ENCODE peak calls at places on chromosomes 2 and 18, in nine cellular contexts. One of them, this sample, is unnamed.

GRCh38 chr2:35787302-35788031 is 568.1 kb upstream of the CRIM1 start:
- DNase-seq in left cardiac atrium: no peak
- DNase-seq in esophagus muscularis mucosa: no peak
- DNase-seq in HS-5: no peak
- DNase-seq in effector memory CD4-positive, alpha-beta T cell: no peak
- DNase-seq in stimulated activated CD8-positive, alpha-beta memory T cell treated with anti-CD3 and anti-CD28 coated beads, Interleukin-2, amount 100 ng/mL, for 48 hours: no peak
- DNase-seq in Peyer's patch: no peak
- DNase-seq in stimulated activated CD4-positive, alpha-beta T cell treated with anti-CD3 and anti-CD28 coated beads, Interleukin-1b, Interleukin-23, amount 100 ng/mL, for 4 hours: no peak
- DNase-seq in GM19239: no peak
- DNase-seq in this sample: no peak

GRCh38 chr2:2392332-2392731 is 61.3 kb upstream of the MYT1L start:
- DNase-seq in left cardiac atrium: no peak
- DNase-seq in effector memory CD4-positive, alpha-beta T cell: no peak
- DNase-seq in esophagus muscularis mucosa: no peak
- DNase-seq in GM19239: no peak
- DNase-seq in Peyer's patch: no peak
- DNase-seq in HS-5: no peak
- DNase-seq in stimulated activated CD4-positive, alpha-beta T cell treated with anti-CD3 and anti-CD28 coated beads, Interleukin-1b, Interleukin-23, amount 100 ng/mL, for 4 hours: no peak
- DNase-seq in stimulated activated CD8-positive, alpha-beta memory T cell treated with anti-CD3 and anti-CD28 coated beads, Interleukin-2, amount 100 ng/mL, for 48 hours: no peak
- DNase-seq in this sample: no peak

GRCh38 chr18:77177009-77177408 is 44.4 kb upstream of the MBP start:
- DNase-seq in effector memory CD4-positive, alpha-beta T cell: no peak
- DNase-seq in left cardiac atrium: no peak
- DNase-seq in HS-5: no peak
- DNase-seq in GM19239: no peak
- DNase-seq in stimulated activated CD8-positive, alpha-beta memory T cell treated with anti-CD3 and anti-CD28 coated beads, Interleukin-2, amount 100 ng/mL, for 48 hours: no peak
- DNase-seq in Peyer's patch: no peak
- DNase-seq in esophagus muscularis mucosa: no peak
- DNase-seq in stimulated activated CD4-positive, alpha-beta T cell treated with anti-CD3 and anti-CD28 coated beads, Interleukin-1b, Interleukin-23, amount 100 ng/mL, for 4 hours: no peak
- DNase-seq in this sample: no peak

GRCh38 chr2:150339951-150340350 is 147.5 kb downstream of the RND3 start:
- DNase-seq in effector memory CD4-positive, alpha-beta T cell: no peak
- DNase-seq in stimulated activated CD4-positive, alpha-beta T cell treated with anti-CD3 and anti-CD28 coated beads, Interleukin-1b, Interleukin-23, amount 100 ng/mL, for 4 hours: no peak
- DNase-seq in Peyer's patch: no peak
- DNase-seq in esophagus muscularis mucosa: no peak
- DNase-seq in GM19239: no peak
- DNase-seq in left cardiac atrium: no peak
- DNase-seq in stimulated activated CD8-positive, alpha-beta memory T cell treated with anti-CD3 and anti-CD28 coated beads, Interleukin-2, amount 100 ng/mL, for 48 hours: no peak
- DNase-seq in HS-5: no peak
- DNase-seq in this sample: no peak

GRCh38 chr2:33242845-33243244 is 233.6 kb upstream of the RASGRP3 start:
- DNase-seq in left cardiac atrium: no peak
- DNase-seq in effector memory CD4-positive, alpha-beta T cell: no peak
- DNase-seq in Peyer's patch: no peak
- DNase-seq in HS-5: no peak
- DNase-seq in GM19239: no peak
- DNase-seq in stimulated activated CD8-positive, alpha-beta memory T cell treated with anti-CD3 and anti-CD28 coated beads, Interleukin-2, amount 100 ng/mL, for 48 hours: no peak
- DNase-seq in stimulated activated CD4-positive, alpha-beta T cell treated with anti-CD3 and anti-CD28 coated beads, Interleukin-1b, Interleukin-23, amount 100 ng/mL, for 4 hours: no peak
- DNase-seq in esophagus muscularis mucosa: no peak
- DNase-seq in this sample: no peak

GRCh38 chr2:15031745-15032240 is 399.3 kb downstream of the LRATD1 start:
- DNase-seq in Peyer's patch: no peak
- DNase-seq in stimulated activated CD8-positive, alpha-beta memory T cell treated with anti-CD3 and anti-CD28 coated beads, Interleukin-2, amount 100 ng/mL, for 48 hours: no peak
- DNase-seq in HS-5: no peak
- DNase-seq in esophagus muscularis mucosa: no peak
- DNase-seq in effector memory CD4-positive, alpha-beta T cell: no peak
- DNase-seq in GM19239: peak
- DNase-seq in left cardiac atrium: no peak
- DNase-seq in stimulated activated CD4-positive, alpha-beta T cell treated with anti-CD3 and anti-CD28 coated beads, Interleukin-1b, Interleukin-23, amount 100 ng/mL, for 4 hours: no peak
- DNase-seq in this sample: no peak

GRCh38 chr2:242010567-242011513 is 141.3 kb downstream of the RTP5 start:
- DNase-seq in GM19239: no peak
- DNase-seq in left cardiac atrium: no peak
- DNase-seq in HS-5: no peak
- DNase-seq in esophagus muscularis mucosa: no peak
- DNase-seq in effector memory CD4-positive, alpha-beta T cell: no peak
- DNase-seq in stimulated activated CD8-positive, alpha-beta memory T cell treated with anti-CD3 and anti-CD28 coated beads, Interleukin-2, amount 100 ng/mL, for 48 hours: peak
- DNase-seq in Peyer's patch: no peak
- DNase-seq in stimulated activated CD4-positive, alpha-beta T cell treated with anti-CD3 and anti-CD28 coated beads, Interleukin-1b, Interleukin-23, amount 100 ng/mL, for 4 hours: no peak
- DNase-seq in this sample: no peak

GRCh38 chr2:15616850-15617777 is 25.4 kb downstream of the DDX1 start:
- DNase-seq in HS-5: no peak
- DNase-seq in GM19239: no peak
- DNase-seq in esophagus muscularis mucosa: no peak
- DNase-seq in Peyer's patch: no peak
- DNase-seq in left cardiac atrium: no peak
- DNase-seq in stimulated activated CD8-positive, alpha-beta memory T cell treated with anti-CD3 and anti-CD28 coated beads, Interleukin-2, amount 100 ng/mL, for 48 hours: no peak
- DNase-seq in effector memory CD4-positive, alpha-beta T cell: no peak
- DNase-seq in stimulated activated CD4-positive, alpha-beta T cell treated with anti-CD3 and anti-CD28 coated beads, Interleukin-1b, Interleukin-23, amount 100 ng/mL, for 4 hours: no peak
- DNase-seq in this sample: no peak

GRCh38 chr2:200600549-200601212 is 14.9 kb downstream of the AOX1 start:
- DNase-seq in esophagus muscularis mucosa: no peak
- DNase-seq in stimulated activated CD8-positive, alpha-beta memory T cell treated with anti-CD3 and anti-CD28 coated beads, Interleukin-2, amount 100 ng/mL, for 48 hours: no peak
- DNase-seq in left cardiac atrium: no peak
- DNase-seq in stimulated activated CD4-positive, alpha-beta T cell treated with anti-CD3 and anti-CD28 coated beads, Interleukin-1b, Interleukin-23, amount 100 ng/mL, for 4 hours: no peak
- DNase-seq in HS-5: no peak
- DNase-seq in effector memory CD4-positive, alpha-beta T cell: no peak
- DNase-seq in GM19239: no peak
- DNase-seq in Peyer's patch: no peak
- DNase-seq in this sample: no peak

GRCh38 chr18:56124186-56124585 is 514.2 kb downstream of the TXNL1 start:
- DNase-seq in HS-5: peak
- DNase-seq in Peyer's patch: no peak
- DNase-seq in left cardiac atrium: no peak
- DNase-seq in stimulated activated CD8-positive, alpha-beta memory T cell treated with anti-CD3 and anti-CD28 coated beads, Interleukin-2, amount 100 ng/mL, for 48 hours: no peak
- DNase-seq in esophagus muscularis mucosa: no peak
- DNase-seq in effector memory CD4-positive, alpha-beta T cell: no peak
- DNase-seq in GM19239: no peak
- DNase-seq in stimulated activated CD4-positive, alpha-beta T cell treated with anti-CD3 and anti-CD28 coated beads, Interleukin-1b, Interleukin-23, amount 100 ng/mL, for 4 hours: no peak
- DNase-seq in this sample: no peak